ENCODE peak calls at places on chromosome 2, in five cellular contexts. I is activated gamma-delta T cell treated with anti-CD3 and anti-CD28 coated beads, Interleukin-2, amount 50 U/mL, for 16 hours; E is dorsolateral prefrontal cortex; A is pulmonary artery endothelial cell; J is activated naive CD4-positive, alpha-beta T cell treated with anti-CD3 and anti-CD28 coated beads, Interleukin-2, amount 50 U/mL, for 16 hours. S is an unnamed sample.

GRCh38 chr2:105502625-105503334 is 103.9 kb upstream of the FHL2 start:
- DNase-seq in E (no peak), A (no peak), J (no peak), I (no peak), S (no peak)

GRCh38 chr2:7061921-7062320 is 144.7 kb downstream of the RNF144A start:
- DNase-seq in I (no peak), J (no peak), A (no peak), E (no peak), S (peak)

GRCh38 chr2:102114290-102114721 is 28.2 kb upstream of the IL1R1 start:
- DNase-seq in J (no peak), A (peak), I (no peak), E (no peak), S (no peak)

GRCh38 chr2:213150315-213150951 is 979 bp downstream of the IKZF2 start:
- DNase-seq in A (no peak), E (peak), I (no peak), J (no peak), S (no peak)

GRCh38 chr2:211860224-211860623 is 678.4 kb downstream of the ERBB4 start:
- DNase-seq in I (no peak), J (no peak), E (no peak), A (no peak), S (no peak)

GRCh38 chr2:219414857-219415256 is 3.3 kb upstream of the DES start:
- DNase-seq in I (no peak), A (no peak), J (no peak), E (no peak), S (no peak)

GRCh38 chr2:237962432-237963084 is 4.3 kb upstream of the UBE2F start:
- DNase-seq in J (no peak), A (no peak), E (no peak), I (no peak), S (no peak)

GRCh38 chr2:116819355-116819754 is 995.1 kb upstream of the DDX18 start:
- DNase-seq in E (no peak), J (no peak), I (no peak), A (no peak), S (no peak)

GRCh38 chr2:158056875-158057274 is 44.8 kb upstream of the UPP2 start:
- DNase-seq in A (no peak), I (no peak), E (no peak), J (no peak), S (no peak)

GRCh38 chr2:9889812-9890261 is 46.6 kb downstream of the TAF1B start:
- DNase-seq in I (no peak), E (no peak), J (no peak), A (no peak), S (no peak)

GRCh38 chr2:153477641-153478288 is 797 bp downstream of the RPRM start:
- DNase-seq in E (no peak), J (no peak), I (no peak), A (no peak), S (no peak)

GRCh38 chr2:191598296-191598695 is 79.6 kb upstream of the NABP1 start:
- DNase-seq in E (no peak), A (no peak), I (no peak), J (no peak), S (no peak)

GRCh38 chr2:33267745-33268144 is 208.7 kb upstream of the RASGRP3 start:
- DNase-seq in A (no peak), J (no peak), E (no peak), I (no peak), S (no peak)

GRCh38 chr2:47771211-47771610 is 11.7 kb upstream of the MSH6 start:
- DNase-seq in A (peak), E (peak), J (no peak), I (no peak), S (peak)

GRCh38 chr2:129717560-129718128 is 261.8 kb upstream of the RAB6C start:
- DNase-seq in J (no peak), E (no peak), I (no peak), A (no peak), S (no peak)

GRCh38 chr2:117814417-117815264 is at the start of gene DDX18:
- DNase-seq in E (peak), A (peak), I (peak), J (peak), S (peak)

GRCh38 chr2:143231257-143231650 is 102.0 kb downstream of the ARHGAP15 start:
- DNase-seq in I (no peak), E (no peak), A (no peak), J (no peak), S (no peak)

GRCh38 chr2:134217924-134218323 is 35.9 kb upstream of the MGAT5 start:
- DNase-seq in J (peak), I (no peak), E (no peak), A (no peak), S (no peak)

GRCh38 chr2:217366996-217367395 is 507.1 kb upstream of the TNP1 start:
- DNase-seq in A (no peak), E (no peak), I (no peak), J (no peak), S (no peak)